ENCODE peak calls at places on chromosomes 2 and 18, in ten cellular contexts. Q is cardiac fibroblast, V is bronchial epithelial cell, U is Peyer's patch, W is ovary, X is fibroblast of the aortic adventitia, C is HFF-Myc, F is GM12864, D is astrocyte of the spinal cord, N is GM23338. T is an unnamed sample.

GRCh38 chr2:18325118-18325517 is 235.3 kb downstream of the RDH14 start:
- DNase-seq in Q (no peak), V (no peak), C (no peak), U (no peak), X (no peak), D (no peak), W (no peak), F (no peak), N (no peak), T (no peak)

GRCh38 chr2:86055314-86055713 is 50.4 kb downstream of the POLR1A start:
- DNase-seq in U (no peak), C (no peak), N (no peak), W (no peak), F (no peak), D (no peak), Q (no peak), X (no peak), V (no peak), T (no peak)

GRCh38 chr18:48920408-48921038 is 30.2 kb downstream of the SMAD7 start:
- DNase-seq in C (no peak), Q (no peak), U (no peak), F (no peak), W (peak; percentile 12), V (no peak), N (no peak), D (no peak), X (no peak), T (no peak)

GRCh38 chr18:41703744-41704530 is 251.1 kb upstream of the PIK3C3 start:
- DNase-seq in V (peak; percentile 10), Q (peak; percentile 42), W (no peak), C (no peak), X (no peak), D (peak; percentile 34), F (no peak), N (peak; percentile 17), U (no peak), T (no peak)

GRCh38 chr18:58096658-58097057 is 52.6 kb downstream of the NEDD4L start:
- DNase-seq in N (no peak), C (no peak), D (no peak), V (no peak), Q (no peak), U (no peak), X (no peak), W (no peak), F (no peak), T (no peak)

GRCh38 chr2:109234355-109234754 is 105.3 kb downstream of the SH3RF3 start:
- DNase-seq in U (no peak), F (no peak), V (no peak), C (no peak), N (no peak), Q (no peak), X (no peak), D (no peak), W (no peak), T (no peak)

GRCh38 chr2:30106543-30106942 is 40.3 kb upstream of the YPEL5 start:
- DNase-seq in C (no peak), X (peak; percentile 22), U (no peak), D (peak; percentile 12), Q (peak; percentile 50), N (no peak), V (no peak), W (no peak), F (no peak), T (no peak)

GRCh38 chr2:105451571-105452140 is 52.8 kb upstream of the FHL2 start:
- DNase-seq in V (no peak), F (no peak), N (no peak), X (no peak), D (no peak), C (no peak), U (no peak), Q (no peak), W (no peak), T (no peak)

GRCh38 chr2:242020196-242021004 is 150.9 kb downstream of the RTP5 start:
- DNase-seq in C (no peak), N (no peak), Q (peak; percentile 20), X (peak; percentile 11), V (no peak), D (peak; percentile 37), U (peak; percentile 51), F (no peak), W (peak; percentile 76), T (peak; percentile 46)
- TF ChIP-seq CTCF in C (no peak), N (peak; percentile 19), Q (peak; percentile 21), X (no peak), V (no peak), D (peak; percentile 7), U (peak; percentile 12), F (no peak), W (no peak), T (no peak)

DNA sequence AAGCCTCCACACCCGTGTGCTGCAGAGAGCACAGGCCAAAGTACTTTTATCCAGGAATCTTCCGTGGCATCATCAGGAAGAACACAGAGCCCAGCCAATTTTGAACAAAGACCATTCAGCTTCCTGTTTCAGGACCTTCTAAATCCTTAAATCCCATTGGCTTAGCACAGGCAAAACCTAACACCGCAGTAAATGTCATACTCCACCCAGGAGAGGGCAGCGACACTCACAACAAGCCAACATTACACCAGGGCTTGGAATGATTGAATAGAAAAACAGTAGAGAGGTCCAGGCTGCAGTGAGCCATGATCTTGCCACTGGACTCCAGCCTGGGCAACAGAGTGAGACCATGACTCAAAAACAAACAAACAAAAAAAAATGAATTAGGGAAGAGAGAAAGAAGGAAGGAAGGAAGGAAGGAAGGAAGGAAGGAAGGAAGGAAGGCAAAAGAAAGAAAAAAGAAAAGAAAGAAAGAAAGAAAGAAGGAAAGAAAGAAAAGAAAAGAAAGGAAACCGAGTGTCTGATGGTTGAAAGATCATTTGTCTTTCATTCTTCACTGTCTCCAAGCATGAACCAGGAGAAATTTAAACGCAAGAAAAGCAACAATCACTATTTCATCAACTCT is 144.6 kb upstream of the SATB2 start:
- DNase-seq in C (no peak), Q (no peak), N (peak; percentile 74), X (no peak), D (no peak), U (no peak), F (no peak), W (no peak), V (peak; percentile 2), T (peak; percentile 38)
- TF ChIP-seq CTCF in C (no peak), Q (no peak), N (peak; percentile 63), X (no peak), D (peak; percentile 27), U (no peak), F (no peak), W (no peak), V (no peak), T (no peak)

GRCh38 chr18:867257-867656 is 37.4 kb upstream of the ADCYAP1 start:
- DNase-seq in D (no peak), U (no peak), F (no peak), Q (no peak), X (no peak), C (no peak), W (no peak), N (no peak), V (no peak), T (no peak)

GRCh38 chr18:864872-865273 is 39.8 kb upstream of the ADCYAP1 start:
- DNase-seq in N (peak; percentile 92), F (peak; percentile 24), Q (peak; percentile 87), X (peak; percentile 85), C (peak; percentile 42), V (peak; percentile 48), W (peak; percentile 51), D (peak; percentile 78), U (peak; percentile 65), T (peak; percentile 71)
- TF ChIP-seq CTCF in N (peak; percentile 99), F (peak; percentile 99), Q (peak; percentile 100), X (peak; percentile 100), C (peak; percentile 99), V (peak; percentile 99), W (peak; percentile 75), D (peak; percentile 100), U (peak; percentile 93), T (peak; percentile 94)

GRCh38 chr2:235564884-235565530 is 71.2 kb downstream of the AGAP1 start:
- DNase-seq in N (no peak), U (no peak), V (no peak), Q (no peak), D (no peak), C (no peak), W (no peak), F (no peak), X (no peak), T (no peak)

GRCh38 chr2:235561450-235561849 is 67.6 kb downstream of the AGAP1 start:
- DNase-seq in V (no peak), W (no peak), X (no peak), F (no peak), U (no peak), Q (no peak), D (no peak), N (no peak), C (no peak), T (peak; percentile 30)

GRCh38 chr2:235560345-235560744 is 66.5 kb downstream of the AGAP1 start:
- DNase-seq in Q (no peak), N (no peak), F (no peak), U (no peak), W (no peak), X (no peak), V (no peak), C (no peak), D (no peak), T (no peak)

GRCh38 chr2:235563056-235563777 is 69.4 kb downstream of the AGAP1 start:
- DNase-seq in U (no peak), W (no peak), D (no peak), N (no peak), V (no peak), C (no peak), Q (peak; percentile 14), X (no peak), F (no peak), T (no peak)

GRCh38 chr2:235562065-235562747 is 68.4 kb downstream of the AGAP1 start:
- DNase-seq in W (no peak), D (no peak), F (no peak), U (no peak), X (no peak), N (no peak), C (no peak), V (no peak), Q (no peak), T (no peak)
- TF ChIP-seq CTCF in W (no peak), D (no peak), F (no peak), U (no peak), X (no peak), N (no peak), C (no peak), V (no peak), Q (no peak), T (no peak)

GRCh38 chr2:187188783-187189631 is 259.0 kb downstream of the CALCRL start:
- DNase-seq in W (no peak), C (no peak), D (peak; percentile 40), U (no peak), N (no peak), X (no peak), Q (no peak), V (no peak), F (no peak), T (no peak)
- TF ChIP-seq CTCF in W (no peak), C (no peak), D (no peak), U (no peak), N (no peak), X (no peak), Q (no peak), V (no peak), F (no peak), T (no peak)

GRCh38 chr2:133171396-133172004 is 396.8 kb downstream of the NCKAP5 start:
- DNase-seq in V (peak; percentile 62), W (no peak), X (peak; percentile 82), C (peak; percentile 17), Q (peak; percentile 71), N (peak; percentile 83), U (no peak), F (peak; percentile 8), D (peak; percentile 80), T (peak; percentile 46)
- TF ChIP-seq CTCF in V (peak; percentile 62), W (no peak), X (peak; percentile 61), C (peak; percentile 36), Q (peak; percentile 40), N (peak; percentile 76), U (peak; percentile 78), F (peak; percentile 51), D (peak; percentile 58), T (peak; percentile 49)